ENCODE peak calls at places on chromosomes 1 and 21, in eight cellular contexts. W, Y, U, A, M, H, G and K are unnamed samples.

GRCh38 chr1:25758466-25759070 is 41.4 kb upstream of the SELENON start:
- DNase-seq in A (no peak), H (no peak), U (no peak), G (no peak), M (no peak), Y (no peak), W (no peak), K (no peak)

GRCh38 chr21:33026878-33027400 is 1.2 kb downstream of the OLIG2 start:
- DNase-seq in H (no peak), U (no peak), W (no peak), M (no peak), G (no peak), Y (no peak), A (no peak), K (no peak)

GRCh38 chr1:230735447-230735846 is 11.7 kb upstream of the CAPN9 start:
- DNase-seq in W (no peak), M (no peak), A (no peak), U (no peak), Y (no peak), H (peak), G (no peak), K (no peak)

GRCh38 chr1:34500451-34500850 is 254.4 kb upstream of the GJB5 start:
- DNase-seq in W (no peak), H (peak), U (no peak), G (no peak), M (no peak), A (no peak), Y (no peak), K (no peak)

GRCh38 chr1:197857477-197857876 is 45.0 kb upstream of the C1orf53 start:
- DNase-seq in U (no peak), A (no peak), Y (no peak), W (no peak), G (no peak), M (no peak), H (no peak), K (peak)

GRCh38 chr1:145720878-145721671 is 1.8 kb downstream of the CD160 start:
- DNase-seq in M (peak), Y (peak), H (peak), A (peak), G (no peak), W (peak), U (peak), K (peak)

GRCh38 chr1:55309053-55309452 is 93.9 kb upstream of the USP24 start:
- DNase-seq in G (no peak), U (no peak), A (no peak), W (no peak), M (no peak), Y (peak), H (no peak), K (no peak)

GRCh38 chr1:17232759-17233661 is 15.9 kb upstream of the PADI3 start:
- DNase-seq in A (no peak), Y (peak), G (peak), W (no peak), U (no peak), M (no peak), H (peak), K (no peak)

GRCh38 chr1:84407524-84408318 is 9.4 kb downstream of the DNASE2B start:
- DNase-seq in H (peak), M (no peak), W (no peak), Y (no peak), G (no peak), A (no peak), U (no peak), K (no peak)

GRCh38 chr1:113542221-113542701 is 151.9 kb downstream of the MAGI3 start:
- DNase-seq in Y (peak), H (peak), M (no peak), A (no peak), G (peak), U (no peak), W (no peak), K (no peak)

GRCh38 chr1:29832471-29832870 is 596.1 kb downstream of the PTPRU start:
- DNase-seq in M (no peak), Y (no peak), U (no peak), H (no peak), W (no peak), G (no peak), A (no peak), K (no peak)

GRCh38 chr1:30109853-30110252 is 613.5 kb downstream of the MATN1 start:
- DNase-seq in Y (peak), W (no peak), A (peak), U (no peak), M (no peak), G (no peak), H (no peak), K (no peak)

GRCh38 chr21:25687787-25688186 is 46.9 kb downstream of the ATP5PF start:
- DNase-seq in H (no peak), G (no peak), A (no peak), M (no peak), Y (no peak), W (no peak), U (no peak), K (no peak)

GRCh38 chr21:25691931-25692330 is 42.8 kb downstream of the ATP5PF start:
- DNase-seq in M (no peak), G (no peak), U (no peak), H (no peak), W (no peak), A (no peak), Y (peak), K (no peak)

GRCh38 chr21:25689226-25689625 is 45.5 kb downstream of the ATP5PF start:
- DNase-seq in Y (no peak), U (no peak), G (no peak), A (no peak), M (no peak), W (no peak), H (no peak), K (no peak)

GRCh38 chr21:25688284-25689035 is 46.2 kb downstream of the ATP5PF start:
- DNase-seq in G (no peak), W (no peak), M (no peak), Y (no peak), U (no peak), A (no peak), H (no peak), K (no peak)
- H3K4me3 ChIP-seq in G (no peak), W (no peak), M (no peak), Y (no peak), U (no peak), A (no peak), H (no peak), K (no peak)

DNA sequence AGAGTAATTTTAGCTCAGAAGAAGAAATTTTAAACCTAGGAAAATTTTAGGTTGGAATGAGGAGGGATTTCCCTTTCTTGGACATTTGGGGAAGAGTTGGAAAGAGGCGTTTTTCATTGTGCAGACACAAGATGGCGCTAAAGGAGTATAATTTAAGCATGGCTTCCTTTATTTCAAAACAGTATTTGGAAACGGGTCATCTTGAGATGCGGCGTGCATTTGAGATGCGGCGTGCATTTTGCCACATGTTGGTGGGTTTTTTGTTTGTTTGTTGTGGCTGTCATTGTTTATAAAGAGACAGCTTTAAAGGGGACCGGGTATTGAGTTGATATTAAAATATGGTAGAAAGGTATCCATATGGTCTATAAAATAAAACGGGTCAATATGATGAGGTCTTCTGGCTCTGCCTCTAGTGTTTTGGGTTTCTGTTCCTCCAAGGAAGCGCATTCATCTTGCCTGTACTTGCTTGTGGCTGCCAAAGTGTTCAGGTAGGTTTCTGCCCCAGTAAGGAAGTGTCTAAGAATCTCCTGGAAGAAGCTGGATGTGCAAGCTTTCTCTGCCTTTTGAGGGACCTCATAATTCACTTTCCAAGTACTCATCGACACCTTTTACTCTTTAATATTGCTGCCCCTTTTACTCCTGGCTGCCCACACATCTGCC is 210.3 kb downstream of the SLC35F3 start:
- DNase-seq in A (no peak), Y (peak), U (peak), W (no peak), M (no peak), H (peak), G (no peak), K (peak)
- H3K4me3 ChIP-seq in A (no peak), Y (no peak), U (no peak), W (no peak), M (no peak), H (peak), G (no peak), K (no peak)

DNA sequence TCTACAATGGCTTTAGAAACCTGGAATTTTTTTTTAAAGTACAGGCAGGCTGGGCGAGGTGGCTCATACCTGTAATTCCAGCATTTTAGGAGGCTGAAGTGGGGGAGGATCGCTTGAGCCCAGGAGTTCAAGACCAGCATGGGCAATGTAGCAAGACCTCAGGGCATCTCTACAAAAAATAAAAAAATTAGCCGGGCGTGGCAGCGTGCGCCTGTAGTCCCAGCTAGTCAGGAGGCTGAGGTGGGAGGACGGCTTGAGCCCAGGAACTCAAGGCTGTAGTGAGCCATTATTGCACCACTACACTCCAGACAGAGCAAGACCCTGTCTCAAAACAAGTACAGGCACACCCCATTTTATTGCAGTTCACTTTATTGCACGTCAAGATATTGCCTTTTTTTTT is 4.8 kb downstream of the HES2 start:
- DNase-seq in H (no peak), G (no peak), W (no peak), A (no peak), U (no peak), Y (no peak), M (no peak), K (no peak)
- H3K4me3 ChIP-seq in H (no peak), G (no peak), W (no peak), A (no peak), U (no peak), Y (no peak), M (no peak), K (no peak)

DNA sequence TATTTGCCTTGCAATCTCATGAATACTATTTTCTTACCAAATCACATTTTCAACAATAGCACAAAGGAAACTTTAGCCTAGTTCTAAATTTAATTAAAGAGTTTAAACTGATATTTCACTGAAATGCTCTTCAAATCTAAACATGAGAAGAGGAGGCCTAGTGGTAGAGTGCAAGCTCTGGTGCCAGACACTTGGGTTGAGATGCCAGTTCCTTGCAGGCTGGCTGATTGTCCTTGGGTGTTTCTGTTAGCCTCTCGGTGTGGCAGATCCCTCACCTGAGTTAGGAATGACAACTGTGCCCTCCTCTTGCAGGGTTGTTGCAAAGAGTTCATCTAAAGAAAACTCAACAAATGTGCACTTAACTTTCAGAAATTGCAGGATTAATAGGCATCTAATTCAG is 12.5 kb downstream of the ZBTB21 start:
- DNase-seq in A (no peak), W (no peak), U (no peak), H (no peak), M (no peak), Y (no peak), G (no peak), K (no peak)
- H3K4me3 ChIP-seq in A (no peak), W (no peak), U (no peak), H (no peak), M (no peak), Y (no peak), G (no peak), K (no peak)

GRCh38 chr1:207754011-207754410 is 2.2 kb downstream of the CD46 start:
- DNase-seq in A (no peak), G (no peak), H (no peak), M (no peak), Y (no peak), U (no peak), W (no peak), K (no peak)
- H3K4me3 ChIP-seq in A (no peak), G (no peak), H (peak), M (no peak), Y (peak), U (no peak), W (no peak), K (peak)

GRCh38 chr1:151311589-151312331 is 15.5 kb downstream of the PI4KB start:
- DNase-seq in A (peak), H (peak), M (no peak), G (peak), W (peak), U (peak), Y (peak), K (no peak)
- H3K4me3 ChIP-seq in A (no peak), H (peak), M (no peak), G (no peak), W (no peak), U (no peak), Y (peak), K (no peak)

DNA sequence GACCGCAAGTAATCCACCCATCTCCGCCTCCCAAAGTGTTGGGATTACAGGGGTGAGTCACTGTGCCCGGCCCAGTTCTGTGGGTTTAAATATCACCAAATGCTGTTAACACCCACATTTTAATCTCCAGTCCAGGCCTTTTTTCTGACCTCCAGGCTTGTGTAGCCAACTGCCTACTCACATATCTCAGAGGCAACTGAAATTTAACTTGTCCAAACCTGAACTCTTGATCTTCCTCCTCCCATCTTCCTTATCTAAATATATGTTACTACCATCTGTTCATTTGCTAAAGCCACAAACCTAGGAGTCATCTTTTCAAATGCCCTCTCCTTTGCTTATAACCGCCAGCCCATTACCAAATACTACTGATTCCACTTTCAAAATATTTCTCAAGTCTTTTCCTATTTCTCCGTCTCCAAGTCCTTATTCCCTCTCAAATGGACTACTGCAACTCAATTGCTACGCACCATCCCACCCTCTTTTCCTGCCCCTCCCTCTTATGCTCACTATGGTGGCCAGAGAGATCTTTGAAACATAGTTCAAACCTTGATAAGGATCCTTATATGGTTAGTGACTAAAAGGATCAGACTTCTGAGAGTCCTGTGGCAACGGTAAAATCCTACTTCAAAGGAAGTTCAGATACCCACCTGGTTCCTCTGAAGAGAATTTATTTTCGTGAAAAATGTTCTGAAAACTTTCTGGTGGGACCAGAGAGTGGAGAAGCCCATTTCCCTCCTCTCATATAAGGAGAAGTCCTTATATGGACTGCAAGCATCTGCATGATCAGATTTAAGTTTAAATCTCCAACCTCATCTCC is 78.5 kb upstream of the CDC42BPA start:
- DNase-seq in H (no peak), Y (no peak), W (no peak), U (no peak), G (no peak), A (no peak), M (no peak), K (no peak)
- H3K4me3 ChIP-seq in H (no peak), Y (no peak), W (no peak), U (no peak), G (no peak), A (no peak), M (no peak), K (no peak)

GRCh38 chr1:53198241-53198651 is 1.6 kb downstream of the CPT2 start:
- DNase-seq in H (no peak), U (peak), Y (peak), A (no peak), G (no peak), M (no peak), W (no peak), K (no peak)
- H3K4me3 ChIP-seq in H (peak), U (no peak), Y (peak), A (no peak), G (no peak), M (no peak), W (no peak), K (peak)

GRCh38 chr1:153984125-153984899 is 1.8 kb downstream of the RAB13 start:
- DNase-seq in Y (no peak), M (no peak), A (no peak), H (no peak), U (no peak), W (no peak), G (no peak), K (no peak)
- H3K4me3 ChIP-seq in Y (peak), M (no peak), A (no peak), H (peak), U (no peak), W (no peak), G (peak), K (no peak)

DNA sequence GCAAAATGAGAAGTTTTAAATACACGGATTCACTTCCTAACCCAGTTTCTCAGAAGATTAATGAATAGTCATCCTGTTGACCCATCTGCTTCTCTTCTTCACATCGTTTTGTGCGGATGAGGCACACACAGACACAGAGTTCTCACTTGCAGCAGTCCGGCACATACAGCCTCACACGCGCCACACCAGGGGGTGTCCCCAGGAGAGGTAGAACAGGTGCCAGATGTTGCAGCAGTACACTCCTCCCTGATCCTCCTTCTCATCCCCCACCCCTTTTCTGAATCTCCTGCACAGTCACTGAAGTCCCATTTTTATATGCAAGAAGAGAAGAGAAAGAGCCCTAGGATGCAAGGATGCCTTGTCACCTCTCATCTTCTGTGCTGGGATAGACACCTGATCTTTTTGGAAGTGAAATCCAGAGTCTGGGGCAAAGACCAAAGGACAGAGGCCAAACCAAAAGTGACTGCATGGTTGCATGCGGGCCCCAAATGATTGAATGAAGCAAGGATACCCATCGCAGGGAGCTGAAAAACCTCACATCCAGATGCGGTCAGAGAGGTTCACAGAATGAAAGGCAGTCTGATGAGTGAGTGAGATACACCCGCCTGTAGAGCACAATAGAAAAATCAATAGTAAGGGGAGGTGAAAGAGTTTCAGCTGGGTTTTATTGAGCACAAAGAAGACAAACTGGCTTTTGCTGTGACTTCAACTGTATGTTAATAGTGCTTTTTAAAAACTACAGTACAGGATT is 28.8 kb downstream of the PBX1 start:
- DNase-seq in A (no peak), M (no peak), W (no peak), Y (no peak), U (no peak), G (no peak), H (peak), K (no peak)
- H3K4me3 ChIP-seq in A (no peak), M (no peak), W (no peak), Y (peak), U (no peak), G (no peak), H (no peak), K (no peak)